ENCODE peak calls at places on chromosomes 12 and 14, in five cellular contexts. M is neuronal stem cell, B is H9, F is H1, N is mesenchymal stem cell. C is an unnamed sample.
A peak's percentile ranks its signal among the peaks of the same experiment; 100 is the strongest.

GRCh38 chr12:119512772-119513497 is 80.6 kb upstream of the TMEM233 start:
- DNase-seq in B (no peak), F (no peak), M (peak; percentile 73), N (no peak), C (no peak)

GRCh38 chr14:73231874-73232851 is 5.1 kb upstream of the PAPLN start:
- DNase-seq in N (peak; percentile 44), B (peak; percentile 91), M (no peak), F (peak; percentile 47), C (no peak)

GRCh38 chr14:26863736-26864135 is 265.9 kb upstream of the NOVA1 start:
- DNase-seq in M (no peak), N (peak; percentile 47), F (no peak), B (no peak), C (no peak)

GRCh38 chr12:88339254-88339949 is 197.3 kb downstream of the TMTC3 start:
- DNase-seq in F (no peak), M (no peak), B (no peak), N (peak; percentile 72), C (peak; percentile 85)

GRCh38 chr14:53924754-53925153 is 31.9 kb downstream of the BMP4 start:
- DNase-seq in M (no peak), B (no peak), N (peak; percentile 94), F (no peak), C (peak; percentile 95)

GRCh38 chr14:89851031-89851430 is 103.5 kb downstream of the EFCAB11 start:
- DNase-seq in M (no peak), F (no peak), B (no peak), N (no peak), C (no peak)

GRCh38 chr14:53519137-53519536 is 366.0 kb upstream of the DDHD1 start:
- DNase-seq in M (no peak), N (no peak), B (no peak), F (no peak), C (peak; percentile 82)

GRCh38 chr12:6921996-6922935 is 5.5 kb upstream of the ATN1 start:
- DNase-seq in N (no peak), F (no peak), B (no peak), M (no peak), C (no peak)

GRCh38 chr14:52879958-52880357 is 70.9 kb downstream of the FERMT2 start:
- DNase-seq in F (no peak), N (no peak), M (no peak), B (no peak), C (peak; percentile 56)

GRCh38 chr12:24109381-24110039 is 160.0 kb upstream of the SOX5 start:
- DNase-seq in M (no peak), B (no peak), N (peak; percentile 27), F (no peak), C (peak; percentile 32)

GRCh38 chr12:30694971-30695326 is 720 bp downstream of the IPO8 start:
- DNase-seq in N (peak; percentile 58), F (no peak), M (peak; percentile 8), B (peak; percentile 67), C (peak; percentile 35)

GRCh38 chr12:3236345-3237153 is 159.4 kb downstream of the TSPAN9 start:
- DNase-seq in B (peak; percentile 86), N (peak; percentile 82), M (no peak), F (no peak), C (peak; percentile 72)

GRCh38 chr12:112907415-112908157 is 824 bp downstream of the OAS1 start:
- DNase-seq in N (no peak), F (no peak), M (no peak), B (no peak), C (no peak)

GRCh38 chr14:74863274-74863673 is 12.7 kb downstream of the PROX2 start:
- DNase-seq in F (no peak), N (no peak), M (no peak), B (no peak), C (no peak)

GRCh38 chr12:98903875-98904274 is 258.8 kb downstream of the APAF1 start:
- DNase-seq in N (no peak), F (no peak), B (no peak), M (no peak), C (no peak)

GRCh38 chr12:83893101-83893500 is 1019.5 kb downstream of the SLC6A15 start:
- DNase-seq in B (no peak), M (no peak), F (no peak), N (no peak), C (no peak)

GRCh38 chr12:120529641-120530314 is 820 bp upstream of the COQ5 start:
- DNase-seq in M (peak; percentile 11), B (peak; percentile 42), N (peak; percentile 33), F (no peak), C (peak; percentile 33)

GRCh38 chr14:101104485-101104884 is 201.0 kb upstream of the RTL1 start:
- DNase-seq in M (no peak), B (no peak), F (no peak), N (no peak), C (no peak)

GRCh38 chr12:65430571-65431306 is 152.3 kb downstream of the MSRB3 start:
- DNase-seq in B (no peak), F (no peak), N (peak; percentile 39), M (no peak), C (peak; percentile 63)

GRCh38 chr14:79278798-79279644 is 932.3 kb downstream of the DIO2 start:
- DNase-seq in M (peak; percentile 93), B (peak; percentile 97), F (peak; percentile 88), N (peak; percentile 91), C (peak; percentile 92)

GRCh38 chr12:8829128-8829524 is 6.7 kb downstream of the A2ML1 start:
- DNase-seq in F (no peak), B (peak; percentile 31), N (no peak), M (no peak), C (no peak)

GRCh38 chr14:61561144-61561543 is 134.2 kb upstream of the HIF1A start:
- DNase-seq in F (no peak), M (no peak), N (peak; percentile 84), B (no peak), C (peak; percentile 77)

GRCh38 chr14:23114669-23115491 is 4.2 kb downstream of the CEBPE start:
- DNase-seq in M (no peak), B (no peak), F (no peak), N (peak; percentile 95), C (peak; percentile 99)

GRCh38 chr14:71202881-71203280 is 295.6 kb downstream of the PCNX1 start:
- DNase-seq in B (no peak), N (no peak), M (no peak), F (no peak), C (peak; percentile 23)

GRCh38 chr12:132677492-132677891 is 9.7 kb downstream of the POLE start:
- DNase-seq in M (no peak), F (no peak), N (no peak), B (no peak), C (no peak)

GRCh38 chr12:132672678-132673077 is 14.5 kb downstream of the POLE start:
- DNase-seq in B (no peak), N (no peak), F (no peak), M (no peak), C (no peak)

GRCh38 chr12:132673288-132674179 is 13.6 kb downstream of the POLE start:
- DNase-seq in F (no peak), B (no peak), N (no peak), M (no peak), C (no peak)

GRCh38 chr12:132674561-132674960 is 12.6 kb downstream of the POLE start:
- DNase-seq in F (no peak), M (no peak), B (no peak), N (no peak), C (no peak)

GRCh38 chr12:132675753-132676152 is 11.4 kb downstream of the POLE start:
- DNase-seq in B (no peak), N (no peak), M (no peak), F (no peak), C (no peak)
- H4K91ac ChIP-seq in B (no peak overlapping the region), N (no peak overlapping the region), M (no peak overlapping the region), F (no peak overlapping the region), C (no peak overlapping the region)

DNA sequence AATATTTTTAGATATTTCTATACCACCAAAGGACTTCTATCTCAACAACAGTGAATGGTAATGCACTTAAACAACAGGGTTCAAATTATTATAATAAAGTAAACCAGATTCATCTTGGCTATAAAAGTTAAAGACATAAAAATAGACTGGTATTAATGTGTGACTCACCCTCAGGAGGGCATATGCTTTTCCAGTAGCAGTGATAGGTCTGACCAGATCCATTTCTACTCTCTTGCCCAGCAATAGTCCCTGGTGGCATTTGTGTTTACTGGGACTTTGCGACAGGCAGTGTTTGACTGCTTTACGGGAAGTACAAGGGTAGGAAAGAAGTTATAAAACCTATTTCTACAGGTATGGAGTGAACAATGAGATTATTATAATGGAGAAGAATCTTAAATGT is 353.2 kb upstream of the ATP2B1 start:
- DNase-seq in F (no peak), M (no peak), B (no peak), N (no peak), C (no peak)
- H4K91ac ChIP-seq in F (no peak overlapping the region), M (no peak overlapping the region), B (no peak overlapping the region), N (no peak overlapping the region), C (no peak overlapping the region)

GRCh38 chr12:122917508-122918227 is 21.7 kb upstream of the VPS37B start:
- DNase-seq in M (no peak), N (peak; percentile 73), B (no peak), F (no peak), C (peak; percentile 73)
- H4K91ac ChIP-seq in M (no peak overlapping the region), N (no peak overlapping the region), B (no peak overlapping the region), F (no peak overlapping the region), C (peak overlapping the region; percentile 54)

GRCh38 chr12:113961921-113962710 is 4.0 kb downstream of the RBM19 start:
- DNase-seq in M (no peak), N (peak; percentile 73), B (no peak), F (no peak), C (peak; percentile 72)

GRCh38 chr12:113962733-113963132 is 3.4 kb downstream of the RBM19 start:
- DNase-seq in N (no peak), B (no peak), M (no peak), F (no peak), C (no peak)

GRCh38 chr12:113967368-113967767 is 1.2 kb upstream of the RBM19 start:
- DNase-seq in F (no peak), B (no peak), M (no peak), N (no peak), C (no peak)

GRCh38 chr12:113971392-113971791 is 5.3 kb upstream of the RBM19 start:
- DNase-seq in B (no peak), M (no peak), F (no peak), N (no peak), C (no peak)

DNA sequence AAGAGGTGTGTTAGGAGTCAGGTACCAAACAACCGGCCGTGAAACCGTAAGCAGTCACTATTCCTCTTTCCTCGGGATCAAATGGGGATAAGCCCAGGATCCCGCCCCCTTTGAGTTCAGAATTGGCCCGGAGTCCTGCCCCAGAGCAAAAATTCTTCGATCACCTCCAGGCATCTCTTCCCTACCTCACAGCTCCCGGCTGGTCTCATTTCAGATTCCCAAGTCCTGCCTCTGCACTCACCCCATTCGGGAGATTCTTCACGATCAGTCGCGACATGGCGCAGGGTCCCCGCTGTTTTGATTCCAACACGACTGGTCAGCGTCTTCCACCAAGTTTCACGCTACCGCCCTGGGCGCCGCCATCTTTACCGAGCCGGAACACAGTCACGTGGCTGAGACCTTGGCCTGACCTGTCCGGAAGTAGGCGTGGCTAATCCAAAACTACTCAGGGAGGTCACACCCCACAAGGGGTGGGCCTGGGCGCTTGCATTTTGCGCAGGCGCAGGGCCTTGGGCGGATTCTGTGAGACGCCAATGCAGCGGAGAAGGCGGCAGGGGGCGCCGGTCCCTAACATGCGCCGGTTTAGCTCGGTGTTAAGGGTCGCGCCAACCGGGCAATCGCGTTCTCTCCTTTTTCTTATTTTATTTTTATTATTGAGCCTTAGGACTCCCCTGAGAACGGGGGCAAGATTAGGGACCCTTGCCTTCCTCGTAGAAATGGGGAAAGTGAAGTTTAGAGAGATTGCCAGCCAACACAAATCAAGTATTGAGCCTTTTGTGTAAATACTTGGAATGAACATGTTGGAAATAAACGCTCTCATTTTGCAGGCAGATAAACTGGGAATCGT is at the start of gene RBM19:
- DNase-seq in N (peak; percentile 97), M (peak; percentile 98), F (peak; percentile 93), B (peak; percentile 99), C (peak; percentile 97)
- H4K91ac ChIP-seq in N (no peak within 1 kb of the TSS), M (no peak within 1 kb of the TSS), F (no peak within 1 kb of the TSS), B (no peak within 1 kb of the TSS), C (peak within 1 kb of the TSS; percentile 51)

GRCh38 chr12:57018906-57019305 is 2.6 kb upstream of the TAC3 start:
- DNase-seq in B (no peak), F (no peak), N (no peak), M (no peak), C (no peak)
- H4K91ac ChIP-seq in B (no peak overlapping the region), F (no peak overlapping the region), N (no peak overlapping the region), M (no peak overlapping the region), C (no peak overlapping the region)